ENCODE peak calls at places on chromosomes 6 and 20, in seven cellular contexts. W, I, L, M, P, S and D are unnamed samples. For H3K36me3, the result is how much of the 10 kb centered on the place peaks cover.

GRCh38 chr20:62577447-62577846 is 64.9 kb upstream of the SLCO4A1 start:
- DNase-seq in W (peak), I (no peak), L (no peak), M (no peak), P (no peak), S (no peak), D (no peak)

GRCh38 chr20:8756410-8756809 is 312.5 kb upstream of the PLCB4 start:
- DNase-seq in W (no peak), I (no peak), L (peak), M (no peak), P (no peak), S (peak), D (peak)

GRCh38 chr20:50635676-50636600 is 55.4 kb downstream of the RIPOR3 start:
- DNase-seq in W (peak), I (peak), L (peak), M (peak), P (peak), S (peak), D (peak)

GRCh38 chr6:29011276-29011734 is 6.2 kb upstream of the ZNF311 start:
- DNase-seq in W (peak), I (no peak), L (no peak), M (peak), P (no peak), S (peak), D (peak)

GRCh38 chr20:50191065-50191565 is 485 bp downstream of the CEBPB start:
- DNase-seq in W (peak), I (peak), L (peak), M (no peak), P (peak), S (peak), D (peak)

GRCh38 chr20:53672484-53673129 is 79.0 kb upstream of the ZNF217 start:
- DNase-seq in W (no peak), I (no peak), L (no peak), M (no peak), P (no peak), S (peak), D (no peak)

GRCh38 chr6:163231356-163232014 is 183.0 kb upstream of the QKI start:
- DNase-seq in W (no peak), I (no peak), L (no peak), M (no peak), P (peak), S (no peak), D (no peak)

GRCh38 chr6:4268171-4268570 is 132.8 kb upstream of the ECI2 start:
- DNase-seq in W (no peak), I (no peak), L (no peak), M (no peak), P (no peak), S (no peak), D (no peak)

GRCh38 chr6:128519132-128519930 is 1.1 kb downstream of the PTPRK start:
- DNase-seq in W (peak), I (no peak), L (peak), M (peak), P (peak), S (peak), D (no peak)

GRCh38 chr6:170222498-170223471 is 68.1 kb downstream of the DLL1 start:
- DNase-seq in W (no peak), I (no peak), L (peak), M (peak), P (no peak), S (no peak), D (no peak)

GRCh38 chr20:45629496-45630100 is at the start of gene WFDC10A:
- DNase-seq in W (peak), I (peak), L (no peak), M (peak), P (peak), S (peak), D (peak)

GRCh38 chr6:138011413-138011812 is 95.8 kb downstream of the PERP start:
- DNase-seq in W (no peak), I (no peak), L (no peak), M (no peak), P (no peak), S (no peak), D (no peak)

GRCh38 chr6:50709366-50709734 is 4.0 kb upstream of the TFAP2D start:
- DNase-seq in W (no peak), I (no peak), L (no peak), M (no peak), P (no peak), S (no peak), D (no peak)

GRCh38 chr20:35617397-35618031 is 1.9 kb downstream of the SPAG4 start:
- DNase-seq in W (peak), I (no peak), L (no peak), M (peak), P (peak), S (peak), D (peak)

GRCh38 chr20:24503352-24503931 is 34.0 kb downstream of the SYNDIG1 start:
- DNase-seq in W (peak), I (no peak), L (no peak), M (no peak), P (no peak), S (peak), D (peak)

GRCh38 chr6:108106261-108106660 is 31.7 kb upstream of the OSTM1 start:
- DNase-seq in W (no peak), I (no peak), L (no peak), M (peak), P (no peak), S (no peak), D (no peak)

GRCh38 chr6:45677381-45677992 is 299.8 kb upstream of the SUPT3H start:
- DNase-seq in W (peak), I (peak), L (no peak), M (peak), P (no peak), S (no peak), D (peak)

GRCh38 chr6:47363736-47364135 is 54.0 kb upstream of the TNFRSF21 start:
- DNase-seq in W (no peak), I (no peak), L (no peak), M (no peak), P (no peak), S (no peak), D (no peak)

GRCh38 chr20:46939031-46939430 is 44.4 kb downstream of the EYA2 start:
- DNase-seq in W (no peak), I (peak), L (no peak), M (peak), P (no peak), S (peak), D (no peak)

GRCh38 chr6:82131441-82131840 is 116.1 kb downstream of the IBTK start:
- DNase-seq in W (no peak), I (no peak), L (no peak), M (no peak), P (no peak), S (no peak), D (no peak)

GRCh38 chr6:83051386-83052172 is 14.1 kb downstream of the UBE3D start:
- DNase-seq in W (no peak), I (no peak), L (no peak), M (no peak), P (no peak), S (no peak), D (no peak)

GRCh38 chr6:43120938-43121913 is 45.1 kb downstream of the PTK7 start:
- DNase-seq in W (peak), I (no peak), L (peak), M (peak), P (no peak), S (peak), D (peak)

GRCh38 chr6:168442646-168443045 is 1.7 kb downstream of the SMOC2 start:
- DNase-seq in W (no peak), I (no peak), L (no peak), M (peak), P (no peak), S (no peak), D (no peak)

GRCh38 chr6:117924708-117925107 is 17.6 kb downstream of the SLC35F1 start:
- DNase-seq in W (no peak), I (no peak), L (no peak), M (no peak), P (no peak), S (no peak), D (no peak)

GRCh38 chr20:39853664-39854063 is 835.4 kb downstream of the MAFB start:
- DNase-seq in W (no peak), I (no peak), L (no peak), M (peak), P (no peak), S (peak), D (peak)

GRCh38 chr20:53852025-53852424 is 218.4 kb downstream of the BCAS1 start:
- DNase-seq in W (no peak), I (no peak), L (no peak), M (no peak), P (no peak), S (no peak), D (no peak)

GRCh38 chr6:33203443-33204164 is 851 bp upstream of the HSD17B8 start:
- DNase-seq in W (no peak), I (no peak), L (no peak), M (no peak), P (no peak), S (no peak), D (no peak)
- H3K27ac ChIP-seq in W (no peak), I (peak), L (no peak), M (peak), P (no peak), S (peak), D (no peak)

DNA sequence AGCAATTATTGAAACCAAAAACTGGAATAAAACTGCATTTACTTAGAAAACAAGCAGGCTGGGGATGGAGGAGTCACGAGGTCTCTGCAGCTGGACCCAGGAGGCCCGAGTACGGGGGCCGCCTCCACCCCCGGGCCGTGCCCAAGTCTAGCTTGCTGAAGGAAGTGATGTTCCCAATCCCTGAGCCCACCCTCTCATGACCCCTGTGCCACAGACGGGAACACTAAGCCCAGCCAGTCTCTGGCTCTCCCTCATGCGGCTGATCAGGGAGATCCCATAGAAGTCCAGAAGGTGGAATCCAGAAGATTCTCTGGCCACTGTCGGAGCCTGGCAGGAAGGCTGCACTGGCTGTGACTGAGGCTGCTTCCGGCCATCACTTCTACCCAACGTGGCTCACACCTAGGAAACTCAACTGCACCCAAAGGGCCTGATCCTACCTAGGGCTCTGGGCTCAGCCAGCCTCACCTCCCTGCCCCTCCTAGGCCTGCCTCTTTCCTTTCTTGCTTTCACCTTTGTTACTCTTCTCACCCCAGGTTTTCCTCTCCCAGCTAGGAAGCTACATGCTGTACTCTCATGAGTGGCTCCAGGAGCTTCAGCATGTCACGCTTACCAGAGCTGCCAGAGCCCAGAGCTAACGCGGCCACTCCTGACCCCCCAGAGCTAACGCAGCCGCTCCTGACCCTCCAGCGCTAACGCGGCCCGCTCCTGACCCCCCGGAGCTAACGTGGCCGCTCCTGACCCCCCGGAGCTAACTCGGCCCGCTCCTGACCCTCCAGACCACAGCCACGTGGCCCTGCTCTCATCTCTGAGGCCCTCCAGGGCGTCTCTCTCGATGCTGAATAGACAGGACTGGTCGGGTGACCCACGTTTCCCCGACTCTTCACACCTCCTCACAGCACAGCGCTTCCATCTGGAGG is 24.7 kb upstream of the HELZ2 start:
- DNase-seq in W (peak), I (no peak), L (no peak), M (no peak), P (no peak), S (no peak), D (no peak)
- H3K36me3 ChIP-seq in W (half or more), I (half or more), L (half or more), M (under half), P (half or more), S (under half), D (under half)

GRCh38 chr6:27394073-27394472 is 5.5 kb downstream of the ZNF391 start:
- DNase-seq in W (no peak), I (no peak), L (no peak), M (no peak), P (no peak), S (no peak), D (no peak)
- H3K4me3 ChIP-seq in W (no peak), I (no peak), L (no peak), M (no peak), P (no peak), S (no peak), D (no peak)

DNA sequence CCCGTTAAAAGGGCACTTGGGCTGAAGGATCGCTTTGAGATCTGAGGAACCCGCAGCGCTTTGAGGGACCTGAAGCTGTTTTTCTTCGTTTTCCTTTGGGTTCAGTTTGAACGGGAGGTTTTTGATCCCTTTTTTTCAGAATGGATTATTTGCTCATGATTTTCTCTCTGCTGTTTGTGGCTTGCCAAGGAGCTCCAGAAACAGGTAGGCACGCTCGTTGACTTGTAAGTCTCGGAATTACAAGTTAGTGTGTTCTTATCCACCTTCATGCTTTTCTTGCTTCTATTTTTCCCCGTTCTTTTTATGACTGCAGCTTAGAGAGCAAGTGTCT is 294 bp downstream of the EDN1 start:
- DNase-seq in W (no peak), I (no peak), L (no peak), M (no peak), P (no peak), S (no peak), D (no peak)
- H3K27ac ChIP-seq in W (peak), I (no peak), L (peak), M (no peak), P (peak), S (peak), D (peak)

GRCh38 chr6:13308332-13308731 is 20.0 kb downstream of the TBC1D7 start:
- DNase-seq in W (peak), I (no peak), L (no peak), M (no peak), P (no peak), S (no peak), D (no peak)
- H3K36me3 ChIP-seq in W (half or more), I (half or more), L (under half), M (half or more), P (half or more), S (under half), D (under half)

GRCh38 chr6:37209461-37210205 is 39.7 kb downstream of the PIM1 start:
- DNase-seq in W (no peak), I (peak), L (no peak), M (peak), P (no peak), S (no peak), D (no peak)
- H3K4me3 ChIP-seq in W (no peak), I (no peak), L (no peak), M (no peak), P (no peak), S (no peak), D (no peak)

DNA sequence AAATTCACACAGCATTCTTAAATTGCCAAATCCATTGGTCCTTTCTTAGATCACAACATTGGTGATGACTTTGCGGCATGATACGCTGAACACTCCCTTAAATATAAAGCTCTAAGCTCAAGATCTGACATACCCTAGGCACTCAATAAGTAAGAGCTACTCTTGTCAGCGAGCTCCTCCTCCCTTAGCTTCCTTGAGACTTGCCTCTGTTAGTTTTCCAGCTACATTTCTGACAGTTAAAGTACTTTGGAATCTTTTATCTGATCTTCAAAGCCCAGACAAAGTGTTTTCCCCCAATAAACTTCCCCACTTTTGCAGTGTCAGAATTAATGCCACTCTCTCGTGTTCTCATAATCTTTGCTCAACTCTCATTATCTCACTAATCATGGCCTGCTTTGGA is 116.9 kb downstream of the HIVEP2 start:
- DNase-seq in W (no peak), I (no peak), L (no peak), M (no peak), P (no peak), S (no peak), D (no peak)
- H3K27ac ChIP-seq in W (peak), I (no peak), L (no peak), M (no peak), P (no peak), S (no peak), D (no peak)

DNA sequence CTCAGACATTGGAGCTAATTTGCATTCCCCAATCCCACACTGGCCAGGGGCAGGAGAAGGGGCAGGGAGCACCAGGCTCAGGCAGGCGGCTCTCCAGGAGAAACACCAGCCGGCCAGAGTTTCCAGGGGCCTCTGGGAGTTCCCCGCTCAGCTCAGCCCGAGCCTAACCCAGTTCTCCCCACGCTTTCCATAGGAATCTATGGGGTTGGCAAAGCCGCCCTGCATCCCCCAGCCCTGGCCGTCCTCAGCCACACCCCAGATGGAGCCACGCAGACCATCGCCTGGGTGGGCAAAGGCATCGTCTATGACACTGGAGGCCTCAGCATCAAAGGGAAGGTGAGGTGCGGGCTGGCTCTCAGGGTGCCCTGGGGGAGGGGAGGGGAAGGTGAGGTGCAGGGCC is 8.2 kb downstream of the NPEPL1 start:
- DNase-seq in W (peak), I (no peak), L (no peak), M (peak), P (no peak), S (no peak), D (no peak)
- H3K36me3 ChIP-seq in W (half or more), I (half or more), L (under half), M (half or more), P (half or more), S (under half), D (under half)

GRCh38 chr6:120735641-120736040 is 598.6 kb downstream of the TBC1D32 start:
- DNase-seq in W (no peak), I (no peak), L (no peak), M (no peak), P (no peak), S (no peak), D (peak)

GRCh38 chr6:120736740-120737139 is 597.5 kb downstream of the TBC1D32 start:
- DNase-seq in W (no peak), I (no peak), L (no peak), M (no peak), P (no peak), S (no peak), D (no peak)
- H3K4me3 ChIP-seq in W (no peak), I (no peak), L (no peak), M (no peak), P (no peak), S (no peak), D (no peak)